ENCODE peak calls at places on chromosome 2, in five cellular contexts. One of them, this sample, is unnamed.
A peak's percentile ranks its signal among the peaks of the same experiment; 100 is the strongest.

GRCh38 chr2:216768908-216769401 is 73.6 kb upstream of the IGFBP5 start:
- DNase-seq in uterus: no peak
- DNase-seq in Panc1: no peak
- DNase-seq in K562: peak; percentile 51
- DNase-seq in cardiac muscle cell: no peak
- DNase-seq in this sample: no peak

GRCh38 chr2:200302940-200303727 is 3.4 kb upstream of the SPATS2L start:
- DNase-seq in cardiac muscle cell: no peak
- DNase-seq in uterus: no peak
- DNase-seq in K562: no peak
- DNase-seq in Panc1: peak; percentile 96
- DNase-seq in this sample: no peak

GRCh38 chr2:240783819-240784621 is 36.0 kb downstream of the KIF1A start:
- DNase-seq in Panc1: no peak
- DNase-seq in cardiac muscle cell: no peak
- DNase-seq in uterus: no peak
- DNase-seq in K562: no peak
- DNase-seq in this sample: no peak

GRCh38 chr2:12931211-12931844 is 214.6 kb downstream of the TRIB2 start:
- DNase-seq in cardiac muscle cell: peak; percentile 41
- DNase-seq in K562: peak; percentile 9
- DNase-seq in Panc1: peak; percentile 51
- DNase-seq in uterus: peak; percentile 28
- DNase-seq in this sample: peak; percentile 45

GRCh38 chr2:231245253-231246094 is 47.0 kb downstream of the ARMC9 start:
- DNase-seq in K562: no peak
- DNase-seq in Panc1: no peak
- DNase-seq in cardiac muscle cell: no peak
- DNase-seq in uterus: no peak
- DNase-seq in this sample: no peak

GRCh38 chr2:24886640-24887324 is 33.3 kb downstream of the ADCY3 start:
- DNase-seq in Panc1: no peak
- DNase-seq in K562: no peak
- DNase-seq in uterus: no peak
- DNase-seq in cardiac muscle cell: no peak
- DNase-seq in this sample: no peak

GRCh38 chr2:232980683-232981082 is 32.4 kb downstream of the NGEF start:
- DNase-seq in Panc1: no peak
- DNase-seq in uterus: no peak
- DNase-seq in cardiac muscle cell: no peak
- DNase-seq in K562: no peak
- DNase-seq in this sample: no peak

GRCh38 chr2:134124047-134124753 is 129.7 kb upstream of the MGAT5 start:
- DNase-seq in cardiac muscle cell: peak; percentile 44
- DNase-seq in uterus: no peak
- DNase-seq in K562: no peak
- DNase-seq in Panc1: no peak
- DNase-seq in this sample: no peak

GRCh38 chr2:23092831-23093230 is 292.1 kb upstream of the KLHL29 start:
- DNase-seq in K562: no peak
- DNase-seq in cardiac muscle cell: peak; percentile 78
- DNase-seq in uterus: no peak
- DNase-seq in Panc1: no peak
- DNase-seq in this sample: no peak

GRCh38 chr2:72892506-72893173 is 5.4 kb downstream of the SPR start:
- DNase-seq in uterus: no peak
- DNase-seq in K562: peak; percentile 54
- DNase-seq in Panc1: no peak
- DNase-seq in cardiac muscle cell: peak; percentile 83
- DNase-seq in this sample: peak; percentile 57

GRCh38 chr2:168034586-168034985 is 212.8 kb downstream of the STK39 start:
- DNase-seq in K562: no peak
- DNase-seq in cardiac muscle cell: no peak
- DNase-seq in uterus: no peak
- DNase-seq in Panc1: no peak
- DNase-seq in this sample: no peak

GRCh38 chr2:24203029-24203786 is 28.4 kb downstream of the FAM228A start:
- DNase-seq in K562: no peak
- DNase-seq in uterus: no peak
- DNase-seq in cardiac muscle cell: no peak
- DNase-seq in Panc1: no peak
- DNase-seq in this sample: no peak

GRCh38 chr2:74908763-74909444 is 49.5 kb upstream of the POLE4 start:
- DNase-seq in K562: no peak
- DNase-seq in cardiac muscle cell: no peak
- DNase-seq in Panc1: no peak
- DNase-seq in uterus: no peak
- DNase-seq in this sample: no peak

GRCh38 chr2:95043300-95043786 is 17.8 kb downstream of the MAL start:
- DNase-seq in Panc1: no peak
- DNase-seq in uterus: no peak
- DNase-seq in cardiac muscle cell: peak; percentile 23
- DNase-seq in K562: no peak
- DNase-seq in this sample: peak; percentile 89

GRCh38 chr2:160628811-160629210 is 135.2 kb upstream of the RBMS1 start:
- DNase-seq in Panc1: no peak
- DNase-seq in K562: no peak
- DNase-seq in cardiac muscle cell: no peak
- DNase-seq in uterus: no peak
- DNase-seq in this sample: no peak

GRCh38 chr2:3059111-3059990 is 318.3 kb downstream of the EIPR1 start:
- DNase-seq in uterus: no peak
- DNase-seq in Panc1: no peak
- DNase-seq in cardiac muscle cell: no peak
- DNase-seq in K562: no peak
- DNase-seq in this sample: no peak
- H3K27ac ChIP-seq in uterus: no peak overlapping the region
- H3K27ac ChIP-seq in Panc1: no peak overlapping the region
- H3K27ac ChIP-seq in cardiac muscle cell: no peak overlapping the region
- H3K27ac ChIP-seq in K562: no peak overlapping the region
- H3K27ac ChIP-seq in this sample: no peak overlapping the region

DNA sequence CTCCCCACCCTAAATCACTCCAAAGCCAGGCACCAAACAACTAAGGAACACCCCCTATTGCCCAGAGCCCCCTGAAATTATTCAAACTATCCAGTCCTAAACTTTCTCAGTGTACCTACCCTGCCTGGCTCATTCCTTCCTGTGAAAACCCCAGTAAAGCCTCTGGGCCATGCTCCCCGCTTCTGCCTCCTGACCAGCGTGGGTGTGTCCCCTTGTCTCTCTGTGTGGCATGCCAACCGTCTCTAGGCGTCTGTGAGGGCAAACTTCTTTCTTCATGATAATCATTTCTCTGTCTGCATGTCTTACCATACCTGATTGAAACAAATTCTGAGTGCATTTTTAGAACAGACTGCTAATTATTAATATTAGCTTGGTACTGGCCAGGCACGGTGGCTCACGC is 109.0 kb upstream of the MSH2 start:
- DNase-seq in Panc1: no peak
- DNase-seq in K562: no peak
- DNase-seq in cardiac muscle cell: no peak
- DNase-seq in uterus: no peak
- DNase-seq in this sample: no peak
- H3K36me3 ChIP-seq in Panc1: no peaks in the 10 kb centered on the region
- H3K36me3 ChIP-seq in K562: no peaks in the 10 kb centered on the region
- H3K36me3 ChIP-seq in cardiac muscle cell: no peaks in the 10 kb centered on the region
- H3K36me3 ChIP-seq in uterus: no peaks in the 10 kb centered on the region
- H3K36me3 ChIP-seq in this sample: no peaks in the 10 kb centered on the region

GRCh38 chr2:39779926-39780325 is 868 bp upstream of the THUMPD2 start:
- DNase-seq in cardiac muscle cell: no peak
- DNase-seq in Panc1: no peak
- DNase-seq in uterus: no peak
- DNase-seq in K562: peak; percentile 60
- DNase-seq in this sample: no peak
- H3K4me3 ChIP-seq in cardiac muscle cell: no peak overlapping the region
- H3K4me3 ChIP-seq in Panc1: peak overlapping the region; percentile 69
- H3K4me3 ChIP-seq in uterus: no peak overlapping the region
- H3K4me3 ChIP-seq in K562: no peak overlapping the region
- H3K4me3 ChIP-seq in this sample: no peak overlapping the region

GRCh38 chr2:48399828-48400552 is 130.0 kb upstream of the STON1 start:
- DNase-seq in Panc1: no peak
- DNase-seq in cardiac muscle cell: no peak
- DNase-seq in uterus: no peak
- DNase-seq in K562: no peak
- DNase-seq in this sample: no peak
- H3K27ac ChIP-seq in Panc1: no peak overlapping the region
- H3K27ac ChIP-seq in cardiac muscle cell: no peak overlapping the region
- H3K27ac ChIP-seq in uterus: no peak overlapping the region
- H3K27ac ChIP-seq in K562: no peak overlapping the region
- H3K27ac ChIP-seq in this sample: no peak overlapping the region

GRCh38 chr2:128134573-128134972 is 43.6 kb downstream of the UGGT1 start:
- DNase-seq in Panc1: no peak
- DNase-seq in uterus: no peak
- DNase-seq in K562: no peak
- DNase-seq in cardiac muscle cell: no peak
- DNase-seq in this sample: no peak
- H3K36me3 ChIP-seq in Panc1: peaks cover 24% of the 10 kb centered on the region
- H3K36me3 ChIP-seq in uterus: no peaks in the 10 kb centered on the region
- H3K36me3 ChIP-seq in K562: peaks cover 82% of the 10 kb centered on the region
- H3K36me3 ChIP-seq in cardiac muscle cell: peaks cover 49% of the 10 kb centered on the region
- H3K36me3 ChIP-seq in this sample: peaks cover 100% of the 10 kb centered on the region

DNA sequence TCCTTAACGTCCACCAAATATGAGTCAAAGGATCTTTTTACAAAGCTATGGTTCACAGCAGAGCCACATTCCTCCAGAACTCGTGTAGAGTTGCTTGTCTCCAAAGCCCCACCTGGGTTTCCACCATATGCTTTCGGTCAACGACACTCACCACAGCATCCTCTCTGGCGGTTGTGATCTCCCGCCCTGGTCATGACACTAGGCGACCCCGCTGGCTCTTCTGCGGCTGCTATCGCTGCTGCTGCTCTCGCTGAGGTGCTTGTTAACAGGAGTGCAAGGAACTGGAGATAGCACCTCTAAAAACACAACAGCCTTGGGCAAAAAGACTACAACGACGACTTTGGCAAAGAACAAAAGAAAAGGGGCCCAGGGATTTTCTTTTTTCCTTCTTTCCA is 322 bp downstream of the SLC40A1 start:
- DNase-seq in Panc1: no peak
- DNase-seq in cardiac muscle cell: peak; percentile 44
- DNase-seq in K562: peak; percentile 58
- DNase-seq in uterus: peak; percentile 31
- DNase-seq in this sample: peak; percentile 31
- H3K4me3 ChIP-seq in Panc1: peak overlapping the region; percentile 39
- H3K4me3 ChIP-seq in cardiac muscle cell: peak overlapping the region; percentile 43
- H3K4me3 ChIP-seq in K562: peak overlapping the region; percentile 53
- H3K4me3 ChIP-seq in uterus: peak overlapping the region; percentile 56
- H3K4me3 ChIP-seq in this sample: peak overlapping the region; percentile 71

GRCh38 chr2:113676651-113677050 is 49.6 kb downstream of the RABL2A start:
- DNase-seq in uterus: no peak
- DNase-seq in Panc1: no peak
- DNase-seq in K562: no peak
- DNase-seq in cardiac muscle cell: no peak
- DNase-seq in this sample: no peak

GRCh38 chr2:113675885-113676284 is 48.8 kb downstream of the RABL2A start:
- DNase-seq in uterus: no peak
- DNase-seq in Panc1: no peak
- DNase-seq in cardiac muscle cell: no peak
- DNase-seq in K562: no peak
- DNase-seq in this sample: peak; percentile 59

GRCh38 chr2:113677327-113677726 is 50.3 kb downstream of the RABL2A start:
- DNase-seq in uterus: no peak
- DNase-seq in cardiac muscle cell: no peak
- DNase-seq in K562: no peak
- DNase-seq in Panc1: no peak
- DNase-seq in this sample: no peak

DNA sequence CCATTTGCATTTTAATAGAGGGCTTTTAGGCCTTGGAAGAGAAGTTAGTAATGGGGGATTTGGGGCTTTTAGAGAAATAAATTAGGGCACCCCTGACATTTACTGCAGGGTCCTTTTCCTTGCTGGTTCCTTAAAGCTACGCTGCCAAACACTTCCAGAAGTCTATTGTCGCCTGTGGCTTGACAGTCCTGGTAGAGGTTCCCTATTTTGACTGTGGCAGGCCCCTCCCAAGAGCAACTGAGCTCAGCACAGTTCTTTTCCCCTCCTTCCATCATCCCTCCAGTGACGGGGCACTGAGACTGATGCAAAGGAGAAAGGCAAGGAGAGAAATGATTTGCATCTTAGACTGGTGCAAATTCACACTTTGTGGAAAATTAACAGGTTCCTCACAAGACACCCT is 45.2 kb downstream of the RABL2A start:
- DNase-seq in uterus: no peak
- DNase-seq in K562: no peak
- DNase-seq in Panc1: no peak
- DNase-seq in cardiac muscle cell: no peak
- DNase-seq in this sample: no peak
- H3K27ac ChIP-seq in uterus: no peak overlapping the region
- H3K27ac ChIP-seq in K562: no peak overlapping the region
- H3K27ac ChIP-seq in Panc1: no peak overlapping the region
- H3K27ac ChIP-seq in cardiac muscle cell: no peak overlapping the region
- H3K27ac ChIP-seq in this sample: no peak overlapping the region

GRCh38 chr2:218244204-218244603 is 16.6 kb upstream of the GPBAR1 start:
- DNase-seq in Panc1: no peak
- DNase-seq in uterus: no peak
- DNase-seq in K562: no peak
- DNase-seq in cardiac muscle cell: no peak
- DNase-seq in this sample: no peak

GRCh38 chr2:218249686-218250085 is 11.1 kb upstream of the GPBAR1 start:
- DNase-seq in K562: no peak
- DNase-seq in cardiac muscle cell: no peak
- DNase-seq in uterus: no peak
- DNase-seq in Panc1: no peak
- DNase-seq in this sample: no peak

GRCh38 chr2:218244665-218245064 is 16.1 kb upstream of the GPBAR1 start:
- DNase-seq in uterus: no peak
- DNase-seq in cardiac muscle cell: no peak
- DNase-seq in Panc1: no peak
- DNase-seq in K562: no peak
- DNase-seq in this sample: no peak

DNA sequence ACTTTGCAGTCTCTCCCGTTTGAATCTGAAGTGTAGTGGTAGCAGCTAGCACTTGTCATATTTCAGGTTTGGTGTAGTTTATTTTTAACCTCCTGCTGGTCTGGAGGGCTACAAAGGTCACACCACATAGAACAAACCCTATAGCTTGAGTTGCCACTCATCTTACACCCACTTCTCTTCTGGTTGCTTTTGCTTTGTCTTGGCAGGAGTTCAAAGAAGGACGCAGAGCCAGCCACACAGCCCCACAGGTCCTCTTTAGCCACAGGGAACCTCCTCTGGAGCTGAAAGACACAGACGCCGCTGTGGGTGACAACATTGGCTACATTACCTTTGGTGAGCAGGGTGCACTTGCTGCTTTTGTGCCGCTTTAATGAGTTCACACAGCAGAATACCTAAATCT is 15.6 kb upstream of the GPBAR1 start:
- DNase-seq in cardiac muscle cell: peak; percentile 86
- DNase-seq in uterus: no peak
- DNase-seq in K562: no peak
- DNase-seq in Panc1: no peak
- DNase-seq in this sample: no peak
- H3K36me3 ChIP-seq in cardiac muscle cell: peaks cover 44% of the 10 kb centered on the region
- H3K36me3 ChIP-seq in uterus: no peaks in the 10 kb centered on the region
- H3K36me3 ChIP-seq in K562: peaks cover 77% of the 10 kb centered on the region
- H3K36me3 ChIP-seq in Panc1: peaks cover 54% of the 10 kb centered on the region
- H3K36me3 ChIP-seq in this sample: peaks cover 100% of the 10 kb centered on the region

This sample was measured in heart right ventricle.